ENCODE peak calls at places on chromosomes 7 and 10, in five cellular contexts. One of them, this sample, is unnamed.

GRCh38 chr7:66950311-66950710 is 29.3 kb downstream of the TMEM248 start:
- DNase-seq in transverse colon: no peak
- DNase-seq in HCT116: no peak
- DNase-seq in B cell: no peak
- DNase-seq in brain microvascular endothelial cell: no peak
- DNase-seq in this sample: no peak

GRCh38 chr10:12130237-12130872 is 878 bp downstream of the SEC61A2 start:
- DNase-seq in transverse colon: peak
- DNase-seq in HCT116: peak
- DNase-seq in B cell: peak
- DNase-seq in brain microvascular endothelial cell: peak
- DNase-seq in this sample: peak

GRCh38 chr10:62379394-62379793 is 5.2 kb downstream of the ZNF365 start:
- DNase-seq in brain microvascular endothelial cell: no peak
- DNase-seq in HCT116: no peak
- DNase-seq in transverse colon: no peak
- DNase-seq in B cell: no peak
- DNase-seq in this sample: no peak

GRCh38 chr7:41568135-41568534 is 134.8 kb downstream of the INHBA start:
- DNase-seq in transverse colon: no peak
- DNase-seq in HCT116: no peak
- DNase-seq in B cell: no peak
- DNase-seq in brain microvascular endothelial cell: no peak
- DNase-seq in this sample: no peak

GRCh38 chr10:70722820-70723424 is 50.6 kb downstream of the ADAMTS14 start:
- DNase-seq in HCT116: peak
- DNase-seq in brain microvascular endothelial cell: peak
- DNase-seq in transverse colon: no peak
- DNase-seq in B cell: no peak
- DNase-seq in this sample: no peak

GRCh38 chr7:77653572-77653971 is 42.7 kb upstream of the RSBN1L start:
- DNase-seq in B cell: no peak
- DNase-seq in transverse colon: no peak
- DNase-seq in HCT116: no peak
- DNase-seq in brain microvascular endothelial cell: no peak
- DNase-seq in this sample: no peak

GRCh38 chr10:52486840-52487611 is 172.9 kb downstream of the DKK1 start:
- DNase-seq in transverse colon: no peak
- DNase-seq in B cell: no peak
- DNase-seq in HCT116: no peak
- DNase-seq in brain microvascular endothelial cell: peak
- DNase-seq in this sample: peak

GRCh38 chr10:12073526-12073925 is 4.8 kb downstream of the DHTKD1 start:
- DNase-seq in transverse colon: no peak
- DNase-seq in HCT116: no peak
- DNase-seq in brain microvascular endothelial cell: no peak
- DNase-seq in B cell: no peak
- DNase-seq in this sample: no peak

GRCh38 chr10:412109-412508 is 276.9 kb downstream of the ZMYND11 start:
- DNase-seq in HCT116: no peak
- DNase-seq in transverse colon: no peak
- DNase-seq in B cell: no peak
- DNase-seq in brain microvascular endothelial cell: no peak
- DNase-seq in this sample: no peak

GRCh38 chr10:50423448-50423847 is 172.1 kb upstream of the ASAH2 start:
- DNase-seq in transverse colon: no peak
- DNase-seq in HCT116: no peak
- DNase-seq in brain microvascular endothelial cell: no peak
- DNase-seq in B cell: no peak
- DNase-seq in this sample: no peak

GRCh38 chr10:3861785-3862184 is 76.8 kb upstream of the KLF6 start:
- DNase-seq in HCT116: no peak
- DNase-seq in brain microvascular endothelial cell: peak
- DNase-seq in B cell: no peak
- DNase-seq in transverse colon: no peak
- DNase-seq in this sample: no peak

GRCh38 chr10:116888380-116889055 is 39.2 kb downstream of the ENO4 start:
- DNase-seq in transverse colon: peak
- DNase-seq in B cell: no peak
- DNase-seq in brain microvascular endothelial cell: peak
- DNase-seq in HCT116: peak
- DNase-seq in this sample: peak

GRCh38 chr10:31158000-31158658 is 126.5 kb upstream of the ZNF438 start:
- DNase-seq in transverse colon: no peak
- DNase-seq in brain microvascular endothelial cell: no peak
- DNase-seq in B cell: no peak
- DNase-seq in HCT116: no peak
- DNase-seq in this sample: no peak

GRCh38 chr7:89593125-89593524 is 561.1 kb upstream of the STEAP1 start:
- DNase-seq in transverse colon: no peak
- DNase-seq in HCT116: no peak
- DNase-seq in brain microvascular endothelial cell: no peak
- DNase-seq in B cell: no peak
- DNase-seq in this sample: no peak

GRCh38 chr10:21919117-21919516 is 84.4 kb downstream of the DNAJC1 start:
- DNase-seq in HCT116: no peak
- DNase-seq in B cell: no peak
- DNase-seq in transverse colon: no peak
- DNase-seq in brain microvascular endothelial cell: no peak
- DNase-seq in this sample: no peak

GRCh38 chr10:97474918-97475317 is 23.3 kb downstream of the MMS19 start:
- DNase-seq in HCT116: no peak
- DNase-seq in brain microvascular endothelial cell: no peak
- DNase-seq in transverse colon: no peak
- DNase-seq in B cell: no peak
- DNase-seq in this sample: no peak

GRCh38 chr10:119541046-119541445 is 1.5 kb downstream of the RGS10 start:
- DNase-seq in transverse colon: no peak
- DNase-seq in HCT116: no peak
- DNase-seq in B cell: no peak
- DNase-seq in brain microvascular endothelial cell: no peak
- DNase-seq in this sample: no peak

GRCh38 chr7:30238721-30239441 is 45.5 kb upstream of the ZNRF2 start:
- DNase-seq in B cell: peak
- DNase-seq in transverse colon: peak
- DNase-seq in brain microvascular endothelial cell: no peak
- DNase-seq in HCT116: no peak
- DNase-seq in this sample: no peak

GRCh38 chr7:137519964-137520363 is 176.4 kb upstream of the PTN start:
- DNase-seq in brain microvascular endothelial cell: no peak
- DNase-seq in transverse colon: no peak
- DNase-seq in HCT116: no peak
- DNase-seq in B cell: no peak
- DNase-seq in this sample: no peak

GRCh38 chr10:17585001-17585400 is 32.2 kb downstream of the HACD1 start:
- DNase-seq in brain microvascular endothelial cell: no peak
- DNase-seq in B cell: no peak
- DNase-seq in HCT116: no peak
- DNase-seq in transverse colon: no peak
- DNase-seq in this sample: no peak

GRCh38 chr7:54783952-54784351 is 24.9 kb upstream of the SEC61G start:
- DNase-seq in B cell: no peak
- DNase-seq in HCT116: no peak
- DNase-seq in brain microvascular endothelial cell: no peak
- DNase-seq in transverse colon: no peak
- DNase-seq in this sample: no peak

GRCh38 chr7:19747740-19748339 is 25.6 kb downstream of the TMEM196 start:
- DNase-seq in transverse colon: no peak
- DNase-seq in brain microvascular endothelial cell: peak
- DNase-seq in HCT116: peak
- DNase-seq in B cell: peak
- DNase-seq in this sample: peak

GRCh38 chr10:19702215-19702614 is 114.0 kb upstream of the PLXDC2 start:
- DNase-seq in HCT116: no peak
- DNase-seq in transverse colon: no peak
- DNase-seq in brain microvascular endothelial cell: peak
- DNase-seq in B cell: no peak
- DNase-seq in this sample: no peak

GRCh38 chr10:1253476-1254353 is 197.5 kb downstream of the WDR37 start:
- DNase-seq in B cell: no peak
- DNase-seq in HCT116: no peak
- DNase-seq in brain microvascular endothelial cell: no peak
- DNase-seq in transverse colon: no peak
- DNase-seq in this sample: no peak

GRCh38 chr7:75906991-75907667 is 7.8 kb upstream of the POR start:
- DNase-seq in B cell: no peak
- DNase-seq in HCT116: no peak
- DNase-seq in brain microvascular endothelial cell: no peak
- DNase-seq in transverse colon: no peak
- DNase-seq in this sample: no peak

GRCh38 chr10:34707656-34708055 is 107.4 kb downstream of the PARD3 start:
- DNase-seq in HCT116: no peak
- DNase-seq in transverse colon: no peak
- DNase-seq in B cell: no peak
- DNase-seq in brain microvascular endothelial cell: no peak
- DNase-seq in this sample: no peak

GRCh38 chr7:80379034-80379433 is 132.8 kb downstream of the GNAT3 start:
- DNase-seq in B cell: no peak
- DNase-seq in transverse colon: no peak
- DNase-seq in HCT116: no peak
- DNase-seq in brain microvascular endothelial cell: no peak
- DNase-seq in this sample: peak

GRCh38 chr10:87626422-87626892 is 33.2 kb upstream of the PAPSS2 start:
- DNase-seq in brain microvascular endothelial cell: no peak
- DNase-seq in B cell: no peak
- DNase-seq in HCT116: no peak
- DNase-seq in transverse colon: no peak
- DNase-seq in this sample: no peak

GRCh38 chr10:119316729-119317097 is 109.3 kb downstream of the GRK5 start:
- DNase-seq in HCT116: peak
- DNase-seq in B cell: no peak
- DNase-seq in brain microvascular endothelial cell: peak
- DNase-seq in transverse colon: no peak
- DNase-seq in this sample: peak

GRCh38 chr10:120286280-120286679 is 170.7 kb upstream of the PLPP4 start:
- DNase-seq in HCT116: no peak
- DNase-seq in B cell: no peak
- DNase-seq in transverse colon: no peak
- DNase-seq in brain microvascular endothelial cell: no peak
- DNase-seq in this sample: no peak

GRCh38 chr7:69049341-69049740 is 548.9 kb upstream of the AUTS2 start:
- DNase-seq in B cell: no peak
- DNase-seq in brain microvascular endothelial cell: no peak
- DNase-seq in transverse colon: no peak
- DNase-seq in HCT116: no peak
- DNase-seq in this sample: no peak

GRCh38 chr7:140033036-140033435 is 29.7 kb downstream of the PARP12 start:
- DNase-seq in brain microvascular endothelial cell: peak
- DNase-seq in B cell: no peak
- DNase-seq in transverse colon: no peak
- DNase-seq in HCT116: no peak
- DNase-seq in this sample: no peak

GRCh38 chr10:27448926-27449325 is 55.2 kb upstream of the RAB18 start:
- DNase-seq in transverse colon: no peak
- DNase-seq in brain microvascular endothelial cell: peak
- DNase-seq in B cell: no peak
- DNase-seq in HCT116: peak
- DNase-seq in this sample: no peak

GRCh38 chr7:136183981-136184380 is 206.8 kb upstream of the MTPN start:
- DNase-seq in HCT116: no peak
- DNase-seq in B cell: no peak
- DNase-seq in brain microvascular endothelial cell: no peak
- DNase-seq in transverse colon: no peak
- DNase-seq in this sample: no peak

GRCh38 chr7:107948645-107949442 is 54.1 kb downstream of the LAMB1 start:
- DNase-seq in B cell: no peak
- DNase-seq in brain microvascular endothelial cell: peak
- DNase-seq in transverse colon: no peak
- DNase-seq in HCT116: peak
- DNase-seq in this sample: peak

DNA sequence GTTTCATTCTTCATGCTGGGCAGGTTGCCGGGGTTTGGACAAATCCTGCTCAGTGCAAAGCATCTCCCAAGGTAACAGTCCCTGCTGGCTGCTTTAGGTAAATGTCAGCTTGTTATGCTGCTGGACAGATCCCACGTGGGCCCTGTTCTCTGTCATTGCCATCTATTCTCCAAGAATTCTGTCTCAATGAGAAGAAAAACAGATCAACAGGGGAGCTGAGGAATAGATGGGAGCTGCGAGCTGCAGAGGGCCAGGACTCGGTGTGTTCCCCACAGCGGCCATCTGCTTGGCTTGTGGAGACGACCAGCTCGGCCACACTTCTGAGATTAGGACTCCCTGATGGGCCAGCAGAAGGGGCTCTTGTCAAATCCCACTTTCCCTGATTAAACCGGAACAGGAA is 235.2 kb downstream of the DPP6 start:
- DNase-seq in brain microvascular endothelial cell: no peak
- DNase-seq in B cell: no peak
- DNase-seq in transverse colon: no peak
- DNase-seq in HCT116: no peak
- DNase-seq in this sample: no peak
- TF ChIP-seq CTCF in brain microvascular endothelial cell: no peak
- TF ChIP-seq CTCF in B cell: no peak
- TF ChIP-seq CTCF in transverse colon: no peak
- TF ChIP-seq CTCF in HCT116: no peak
- TF ChIP-seq CTCF in this sample: no peak

GRCh38 chr7:84617265-84618030 is 422.9 kb upstream of the SEMA3A start:
- DNase-seq in brain microvascular endothelial cell: no peak
- DNase-seq in transverse colon: no peak
- DNase-seq in HCT116: no peak
- DNase-seq in B cell: no peak
- DNase-seq in this sample: no peak

GRCh38 chr7:84611391-84611790 is 416.8 kb upstream of the SEMA3A start:
- DNase-seq in HCT116: no peak
- DNase-seq in B cell: no peak
- DNase-seq in transverse colon: no peak
- DNase-seq in brain microvascular endothelial cell: no peak
- DNase-seq in this sample: no peak

GRCh38 chr7:84612976-84613375 is 418.4 kb upstream of the SEMA3A start:
- DNase-seq in B cell: no peak
- DNase-seq in brain microvascular endothelial cell: no peak
- DNase-seq in HCT116: no peak
- DNase-seq in transverse colon: no peak
- DNase-seq in this sample: no peak

GRCh38 chr7:84613411-84613810 is 418.8 kb upstream of the SEMA3A start:
- DNase-seq in brain microvascular endothelial cell: no peak
- DNase-seq in HCT116: no peak
- DNase-seq in B cell: no peak
- DNase-seq in transverse colon: no peak
- DNase-seq in this sample: no peak

GRCh38 chr7:84614821-84615506 is 420.4 kb upstream of the SEMA3A start:
- DNase-seq in B cell: no peak
- DNase-seq in transverse colon: no peak
- DNase-seq in brain microvascular endothelial cell: peak
- DNase-seq in HCT116: peak
- DNase-seq in this sample: no peak
- TF ChIP-seq CTCF in B cell: no peak
- TF ChIP-seq CTCF in transverse colon: no peak
- TF ChIP-seq CTCF in brain microvascular endothelial cell: peak
- TF ChIP-seq CTCF in HCT116: peak
- TF ChIP-seq CTCF in this sample: no peak

GRCh38 chr7:104252409-104253134 is 44.8 kb upstream of the ORC5 start:
- DNase-seq in brain microvascular endothelial cell: peak
- DNase-seq in B cell: no peak
- DNase-seq in HCT116: peak
- DNase-seq in transverse colon: no peak
- DNase-seq in this sample: no peak
- TF ChIP-seq CTCF in brain microvascular endothelial cell: peak
- TF ChIP-seq CTCF in B cell: no peak
- TF ChIP-seq CTCF in HCT116: peak
- TF ChIP-seq CTCF in transverse colon: no peak
- TF ChIP-seq CTCF in this sample: no peak

GRCh38 chr7:101397770-101398324 is 35.2 kb downstream of the COL26A1 start:
- DNase-seq in B cell: no peak
- DNase-seq in brain microvascular endothelial cell: no peak
- DNase-seq in HCT116: no peak
- DNase-seq in transverse colon: no peak
- DNase-seq in this sample: no peak
- TF ChIP-seq CTCF in B cell: no peak
- TF ChIP-seq CTCF in brain microvascular endothelial cell: no peak
- TF ChIP-seq CTCF in HCT116: no peak
- TF ChIP-seq CTCF in transverse colon: no peak
- TF ChIP-seq CTCF in this sample: no peak